ENCODE peak calls at places on chromosomes 11 and 22, in five cellular contexts. One of them, this sample, is unnamed.

GRCh38 chr22:39349506-39349966 is 255 bp upstream of the SYNGR1 start:
- ATAC-seq in CD4-positive, CD25-positive, alpha-beta regulatory T cell: peak
- ATAC-seq in naive thymus-derived CD4-positive, alpha-beta T cell: peak
- ATAC-seq in Right ventricle myocardium superior: peak
- ATAC-seq in activated naive CD8-positive, alpha-beta T cell treated with anti-CD3 and anti-CD28 coated beads, Interleukin-2, amount 10 ng/mL, durations not matched to agents 7 days and 5 days: peak
- ATAC-seq in this sample: peak

GRCh38 chr22:19270873-19271272 is 20.6 kb downstream of the CLTCL1 start:
- ATAC-seq in CD4-positive, CD25-positive, alpha-beta regulatory T cell: no peak
- ATAC-seq in naive thymus-derived CD4-positive, alpha-beta T cell: no peak
- ATAC-seq in Right ventricle myocardium superior: no peak
- ATAC-seq in activated naive CD8-positive, alpha-beta T cell treated with anti-CD3 and anti-CD28 coated beads, Interleukin-2, amount 10 ng/mL, durations not matched to agents 7 days and 5 days: no peak
- ATAC-seq in this sample: no peak

GRCh38 chr11:116895053-116895757 is 57.8 kb upstream of the APOA1 start:
- ATAC-seq in CD4-positive, CD25-positive, alpha-beta regulatory T cell: no peak
- ATAC-seq in naive thymus-derived CD4-positive, alpha-beta T cell: peak
- ATAC-seq in Right ventricle myocardium superior: peak
- ATAC-seq in activated naive CD8-positive, alpha-beta T cell treated with anti-CD3 and anti-CD28 coated beads, Interleukin-2, amount 10 ng/mL, durations not matched to agents 7 days and 5 days: no peak
- ATAC-seq in this sample: no peak

GRCh38 chr22:37533995-37534394 is 14.8 kb upstream of the CARD10 start:
- ATAC-seq in CD4-positive, CD25-positive, alpha-beta regulatory T cell: no peak
- ATAC-seq in naive thymus-derived CD4-positive, alpha-beta T cell: no peak
- ATAC-seq in Right ventricle myocardium superior: no peak
- ATAC-seq in activated naive CD8-positive, alpha-beta T cell treated with anti-CD3 and anti-CD28 coated beads, Interleukin-2, amount 10 ng/mL, durations not matched to agents 7 days and 5 days: no peak
- ATAC-seq in this sample: no peak

GRCh38 chr11:79956061-79956460 is 515.2 kb upstream of the TENM4 start:
- ATAC-seq in CD4-positive, CD25-positive, alpha-beta regulatory T cell: no peak
- ATAC-seq in naive thymus-derived CD4-positive, alpha-beta T cell: no peak
- ATAC-seq in Right ventricle myocardium superior: no peak
- ATAC-seq in activated naive CD8-positive, alpha-beta T cell treated with anti-CD3 and anti-CD28 coated beads, Interleukin-2, amount 10 ng/mL, durations not matched to agents 7 days and 5 days: no peak
- ATAC-seq in this sample: no peak

GRCh38 chr11:134449713-134450112 is 37.7 kb upstream of the B3GAT1 start:
- ATAC-seq in CD4-positive, CD25-positive, alpha-beta regulatory T cell: no peak
- ATAC-seq in naive thymus-derived CD4-positive, alpha-beta T cell: no peak
- ATAC-seq in Right ventricle myocardium superior: no peak
- ATAC-seq in activated naive CD8-positive, alpha-beta T cell treated with anti-CD3 and anti-CD28 coated beads, Interleukin-2, amount 10 ng/mL, durations not matched to agents 7 days and 5 days: no peak
- ATAC-seq in this sample: no peak

GRCh38 chr11:128239224-128239790 is 348.1 kb downstream of the ETS1 start:
- ATAC-seq in CD4-positive, CD25-positive, alpha-beta regulatory T cell: no peak
- ATAC-seq in naive thymus-derived CD4-positive, alpha-beta T cell: no peak
- ATAC-seq in Right ventricle myocardium superior: no peak
- ATAC-seq in activated naive CD8-positive, alpha-beta T cell treated with anti-CD3 and anti-CD28 coated beads, Interleukin-2, amount 10 ng/mL, durations not matched to agents 7 days and 5 days: peak
- ATAC-seq in this sample: no peak

GRCh38 chr11:10599388-10600175 is 31.1 kb upstream of the LYVE1 start:
- ATAC-seq in CD4-positive, CD25-positive, alpha-beta regulatory T cell: no peak
- ATAC-seq in naive thymus-derived CD4-positive, alpha-beta T cell: no peak
- ATAC-seq in Right ventricle myocardium superior: no peak
- ATAC-seq in activated naive CD8-positive, alpha-beta T cell treated with anti-CD3 and anti-CD28 coated beads, Interleukin-2, amount 10 ng/mL, durations not matched to agents 7 days and 5 days: no peak
- ATAC-seq in this sample: peak

GRCh38 chr22:27129266-27129665 is 471.9 kb downstream of the MIAT start:
- ATAC-seq in CD4-positive, CD25-positive, alpha-beta regulatory T cell: no peak
- ATAC-seq in naive thymus-derived CD4-positive, alpha-beta T cell: peak
- ATAC-seq in Right ventricle myocardium superior: peak
- ATAC-seq in activated naive CD8-positive, alpha-beta T cell treated with anti-CD3 and anti-CD28 coated beads, Interleukin-2, amount 10 ng/mL, durations not matched to agents 7 days and 5 days: no peak
- ATAC-seq in this sample: no peak

GRCh38 chr11:68934666-68935065 is 31.0 kb downstream of the IGHMBP2 start:
- ATAC-seq in CD4-positive, CD25-positive, alpha-beta regulatory T cell: no peak
- ATAC-seq in naive thymus-derived CD4-positive, alpha-beta T cell: no peak
- ATAC-seq in Right ventricle myocardium superior: peak
- ATAC-seq in activated naive CD8-positive, alpha-beta T cell treated with anti-CD3 and anti-CD28 coated beads, Interleukin-2, amount 10 ng/mL, durations not matched to agents 7 days and 5 days: no peak
- ATAC-seq in this sample: peak

GRCh38 chr11:71139516-71140205 is 112.7 kb downstream of the SHANK2 start:
- ATAC-seq in CD4-positive, CD25-positive, alpha-beta regulatory T cell: no peak
- ATAC-seq in naive thymus-derived CD4-positive, alpha-beta T cell: no peak
- ATAC-seq in Right ventricle myocardium superior: peak
- ATAC-seq in activated naive CD8-positive, alpha-beta T cell treated with anti-CD3 and anti-CD28 coated beads, Interleukin-2, amount 10 ng/mL, durations not matched to agents 7 days and 5 days: no peak
- ATAC-seq in this sample: no peak

GRCh38 chr11:128669491-128669890 is 24.4 kb upstream of the FLI1 start:
- ATAC-seq in CD4-positive, CD25-positive, alpha-beta regulatory T cell: no peak
- ATAC-seq in naive thymus-derived CD4-positive, alpha-beta T cell: no peak
- ATAC-seq in Right ventricle myocardium superior: no peak
- ATAC-seq in activated naive CD8-positive, alpha-beta T cell treated with anti-CD3 and anti-CD28 coated beads, Interleukin-2, amount 10 ng/mL, durations not matched to agents 7 days and 5 days: no peak
- ATAC-seq in this sample: no peak